ENCODE peak calls at places on chromosomes 12 and 14, in four cellular contexts. One of them, this sample, is unnamed.

GRCh38 chr12:28961948-28962384 is 187.1 kb upstream of the FAR2 start:
- DNase-seq in astrocyte of the spinal cord: peak
- DNase-seq in GM23338: no peak
- DNase-seq in transverse colon: no peak
- DNase-seq in this sample: no peak

GRCh38 chr14:101412741-101413140 is 148.6 kb upstream of the DIO3 start:
- DNase-seq in astrocyte of the spinal cord: no peak
- DNase-seq in GM23338: no peak
- DNase-seq in transverse colon: no peak
- DNase-seq in this sample: no peak

GRCh38 chr12:34406996-34407300 is 384.7 kb downstream of the ALG10 start:
- DNase-seq in astrocyte of the spinal cord: no peak
- DNase-seq in GM23338: no peak
- DNase-seq in transverse colon: peak
- DNase-seq in this sample: no peak

GRCh38 chr14:103696027-103696402 is 19.2 kb downstream of the XRCC3 start:
- DNase-seq in astrocyte of the spinal cord: no peak
- DNase-seq in GM23338: no peak
- DNase-seq in transverse colon: no peak
- DNase-seq in this sample: no peak

GRCh38 chr14:95235767-95236166 is 78.4 kb upstream of the DICER1 start:
- DNase-seq in astrocyte of the spinal cord: no peak
- DNase-seq in GM23338: no peak
- DNase-seq in transverse colon: no peak
- DNase-seq in this sample: no peak

GRCh38 chr14:102510616-102511520 is 1.3 kb upstream of the ANKRD9 start:
- DNase-seq in astrocyte of the spinal cord: no peak
- DNase-seq in GM23338: peak
- DNase-seq in transverse colon: peak
- DNase-seq in this sample: peak

GRCh38 chr12:70540996-70541395 is 96.2 kb downstream of the PTPRB start:
- DNase-seq in astrocyte of the spinal cord: no peak
- DNase-seq in GM23338: no peak
- DNase-seq in transverse colon: no peak
- DNase-seq in this sample: no peak

GRCh38 chr14:35149239-35149638 is 26.9 kb downstream of the PRORP start:
- DNase-seq in astrocyte of the spinal cord: no peak
- DNase-seq in GM23338: no peak
- DNase-seq in transverse colon: no peak
- DNase-seq in this sample: no peak

GRCh38 chr12:6347367-6348338 is 5.8 kb upstream of the TNFRSF1A start:
- DNase-seq in astrocyte of the spinal cord: peak
- DNase-seq in GM23338: no peak
- DNase-seq in transverse colon: no peak
- DNase-seq in this sample: no peak

GRCh38 chr12:92541024-92541423 is 161.8 kb upstream of the PLEKHG7 start:
- DNase-seq in astrocyte of the spinal cord: no peak
- DNase-seq in GM23338: no peak
- DNase-seq in transverse colon: no peak
- DNase-seq in this sample: no peak

GRCh38 chr12:12333407-12333831 is 16.6 kb downstream of the MANSC1 start:
- DNase-seq in astrocyte of the spinal cord: peak
- DNase-seq in GM23338: no peak
- DNase-seq in transverse colon: peak
- DNase-seq in this sample: peak

GRCh38 chr12:124686001-124686884 is 118.8 kb upstream of the NCOR2 start:
- DNase-seq in astrocyte of the spinal cord: peak
- DNase-seq in GM23338: no peak
- DNase-seq in transverse colon: no peak
- DNase-seq in this sample: peak

GRCh38 chr12:132940071-132940719 is 15.9 kb downstream of the ZNF605 start:
- DNase-seq in astrocyte of the spinal cord: no peak
- DNase-seq in GM23338: no peak
- DNase-seq in transverse colon: no peak
- DNase-seq in this sample: no peak

GRCh38 chr12:49549735-49550710 is 11.2 kb downstream of the KCNH3 start:
- DNase-seq in astrocyte of the spinal cord: no peak
- DNase-seq in GM23338: no peak
- DNase-seq in transverse colon: no peak
- DNase-seq in this sample: no peak

GRCh38 chr14:53663709-53664108 is 292.9 kb downstream of the BMP4 start:
- DNase-seq in astrocyte of the spinal cord: peak
- DNase-seq in GM23338: peak
- DNase-seq in transverse colon: peak
- DNase-seq in this sample: peak

GRCh38 chr12:104507672-104508071 is 50.9 kb downstream of the CHST11 start:
- DNase-seq in astrocyte of the spinal cord: no peak
- DNase-seq in GM23338: no peak
- DNase-seq in transverse colon: no peak
- DNase-seq in this sample: no peak

GRCh38 chr14:31024577-31025334 is 693 bp upstream of the AP4S1 start:
- DNase-seq in astrocyte of the spinal cord: peak
- DNase-seq in GM23338: no peak
- DNase-seq in transverse colon: no peak
- DNase-seq in this sample: peak

GRCh38 chr14:24576178-24576577 is at the start of gene CTSG:
- DNase-seq in astrocyte of the spinal cord: no peak
- DNase-seq in GM23338: no peak
- DNase-seq in transverse colon: no peak
- DNase-seq in this sample: no peak

GRCh38 chr12:3901116-3901515 is 27.9 kb upstream of the PARP11 start:
- DNase-seq in astrocyte of the spinal cord: no peak
- DNase-seq in GM23338: no peak
- DNase-seq in transverse colon: no peak
- DNase-seq in this sample: no peak
- TF ChIP-seq CTCF in astrocyte of the spinal cord: no peak
- TF ChIP-seq CTCF in GM23338: peak
- TF ChIP-seq CTCF in transverse colon: no peak
- TF ChIP-seq CTCF in this sample: no peak

GRCh38 chr12:42023733-42024494 is 120.8 kb downstream of the GXYLT1 start:
- DNase-seq in astrocyte of the spinal cord: peak
- DNase-seq in GM23338: peak
- DNase-seq in transverse colon: peak
- DNase-seq in this sample: peak
- H3K4me3 ChIP-seq in astrocyte of the spinal cord: peak
- H3K4me3 ChIP-seq in GM23338: no peak
- H3K4me3 ChIP-seq in transverse colon: no peak
- H3K4me3 ChIP-seq in this sample: peak

DNA sequence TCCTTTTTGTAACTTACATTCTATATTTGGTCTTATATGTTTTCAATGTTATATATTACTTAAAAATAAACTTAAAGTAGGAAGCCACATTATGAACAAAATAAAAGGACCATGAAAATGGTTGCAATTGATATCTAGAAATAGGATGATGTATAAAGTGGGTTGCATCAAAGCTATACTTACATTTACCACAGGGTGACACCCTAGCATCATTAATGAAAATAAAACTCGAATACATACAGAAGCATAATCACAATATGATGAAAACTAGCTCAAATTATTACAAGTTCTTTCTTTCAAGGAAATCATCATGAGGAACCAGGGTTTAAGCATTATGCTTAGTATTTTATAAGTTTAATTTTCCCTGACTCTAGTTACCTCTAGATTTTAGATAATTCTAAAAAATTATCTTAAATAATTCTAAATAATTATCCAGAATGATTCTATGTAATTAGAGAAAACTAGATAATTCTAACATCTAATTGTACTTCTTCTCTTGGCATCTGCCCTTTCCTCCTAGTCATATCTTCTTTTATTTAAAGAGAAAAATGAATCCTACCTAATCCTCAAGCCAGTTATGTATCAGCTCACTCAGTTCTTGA is 31.2 kb downstream of the TAS2R7 start:
- DNase-seq in astrocyte of the spinal cord: peak
- DNase-seq in GM23338: peak
- DNase-seq in transverse colon: no peak
- DNase-seq in this sample: peak
- TF ChIP-seq CTCF in astrocyte of the spinal cord: peak
- TF ChIP-seq CTCF in GM23338: no peak
- TF ChIP-seq CTCF in transverse colon: peak
- TF ChIP-seq CTCF in this sample: peak

GRCh38 chr12:50925920-50926319 is 26.4 kb upstream of the HIGD1C start:
- DNase-seq in astrocyte of the spinal cord: no peak
- DNase-seq in GM23338: no peak
- DNase-seq in transverse colon: no peak
- DNase-seq in this sample: no peak

GRCh38 chr12:50926415-50926814 is 25.9 kb upstream of the HIGD1C start:
- DNase-seq in astrocyte of the spinal cord: no peak
- DNase-seq in GM23338: no peak
- DNase-seq in transverse colon: no peak
- DNase-seq in this sample: no peak

GRCh38 chr12:50927766-50928224 is 24.5 kb upstream of the HIGD1C start:
- DNase-seq in astrocyte of the spinal cord: no peak
- DNase-seq in GM23338: no peak
- DNase-seq in transverse colon: no peak
- DNase-seq in this sample: no peak

GRCh38 chr12:50928392-50928791 is 24.0 kb upstream of the HIGD1C start:
- DNase-seq in astrocyte of the spinal cord: no peak
- DNase-seq in GM23338: no peak
- DNase-seq in transverse colon: no peak
- DNase-seq in this sample: peak

GRCh38 chr12:50927356-50927755 is 25.0 kb upstream of the HIGD1C start:
- DNase-seq in astrocyte of the spinal cord: no peak
- DNase-seq in GM23338: no peak
- DNase-seq in transverse colon: no peak
- DNase-seq in this sample: no peak
- H3K4me3 ChIP-seq in astrocyte of the spinal cord: peak
- H3K4me3 ChIP-seq in GM23338: peak
- H3K4me3 ChIP-seq in transverse colon: peak
- H3K4me3 ChIP-seq in this sample: peak

GRCh38 chr12:100382327-100382726 is 25.5 kb downstream of the SLC17A8 start:
- DNase-seq in astrocyte of the spinal cord: no peak
- DNase-seq in GM23338: no peak
- DNase-seq in transverse colon: no peak
- DNase-seq in this sample: no peak
- TF ChIP-seq CTCF in astrocyte of the spinal cord: no peak
- TF ChIP-seq CTCF in GM23338: no peak
- TF ChIP-seq CTCF in transverse colon: no peak
- TF ChIP-seq CTCF in this sample: no peak

GRCh38 chr14:77375164-77375950 is 1.5 kb downstream of the TMED8 start:
- DNase-seq in astrocyte of the spinal cord: no peak
- DNase-seq in GM23338: no peak
- DNase-seq in transverse colon: no peak
- DNase-seq in this sample: no peak
- H3K4me3 ChIP-seq in astrocyte of the spinal cord: no peak
- H3K4me3 ChIP-seq in GM23338: peak
- H3K4me3 ChIP-seq in transverse colon: no peak
- H3K4me3 ChIP-seq in this sample: peak

GRCh38 chr14:73724696-73725095 is 10.5 kb upstream of the PNMA1 start:
- DNase-seq in astrocyte of the spinal cord: no peak
- DNase-seq in GM23338: no peak
- DNase-seq in transverse colon: no peak
- DNase-seq in this sample: no peak

GRCh38 chr14:73725116-73726024 is 11.2 kb upstream of the PNMA1 start:
- DNase-seq in astrocyte of the spinal cord: peak
- DNase-seq in GM23338: no peak
- DNase-seq in transverse colon: no peak
- DNase-seq in this sample: no peak

GRCh38 chr14:73723411-73723798 is 9.2 kb upstream of the PNMA1 start:
- DNase-seq in astrocyte of the spinal cord: peak
- DNase-seq in GM23338: no peak
- DNase-seq in transverse colon: no peak
- DNase-seq in this sample: no peak

GRCh38 chr14:73722581-73722980 is 8.4 kb upstream of the PNMA1 start:
- DNase-seq in astrocyte of the spinal cord: no peak
- DNase-seq in GM23338: no peak
- DNase-seq in transverse colon: no peak
- DNase-seq in this sample: no peak

GRCh38 chr14:73723799-73724621 is 9.8 kb upstream of the PNMA1 start:
- DNase-seq in astrocyte of the spinal cord: peak
- DNase-seq in GM23338: peak
- DNase-seq in transverse colon: no peak
- DNase-seq in this sample: peak
- TF ChIP-seq CTCF in astrocyte of the spinal cord: peak
- TF ChIP-seq CTCF in GM23338: peak
- TF ChIP-seq CTCF in transverse colon: peak
- TF ChIP-seq CTCF in this sample: no peak

GRCh38 chr14:104926619-104927431 is 2.1 kb downstream of the PLD4 start:
- DNase-seq in astrocyte of the spinal cord: no peak
- DNase-seq in GM23338: peak
- DNase-seq in transverse colon: peak
- DNase-seq in this sample: no peak
- H3K4me3 ChIP-seq in astrocyte of the spinal cord: no peak
- H3K4me3 ChIP-seq in GM23338: no peak
- H3K4me3 ChIP-seq in transverse colon: no peak
- H3K4me3 ChIP-seq in this sample: no peak

This sample was measured in epithelial cell of esophagus.